ENCODE peak calls at places on chromosomes 7 and 10, in five cellular contexts. Z is IMR-90; A is coronary artery; Q is DND-41; D is CD4-positive, CD25-positive, alpha-beta regulatory T cell. E is an unnamed sample.

GRCh38 chr10:132861116-132861691 is 75.3 kb upstream of the NKX6-2 start:
- DNase-seq in Z (no peak), Q (peak), A (no peak), D (no peak), E (no peak)

GRCh38 chr10:61410353-61410752 is 42.8 kb downstream of the TMEM26 start:
- DNase-seq in Z (no peak), Q (no peak), A (no peak), D (no peak), E (no peak)

GRCh38 chr7:70498232-70498631 is 633.7 kb upstream of the GALNT17 start:
- DNase-seq in Q (no peak), Z (no peak), D (no peak), A (no peak), E (no peak)

GRCh38 chr7:55513849-55514248 is 58.5 kb downstream of the VOPP1 start:
- DNase-seq in D (no peak), Q (no peak), A (no peak), Z (no peak), E (no peak)

GRCh38 chr10:46286991-46287693 is at the start of gene ANTXRL:
- DNase-seq in A (no peak), Z (no peak), D (no peak), Q (no peak), E (no peak)

GRCh38 chr10:114825513-114826253 is 4.1 kb downstream of the FHIP2A start:
- DNase-seq in D (peak), Q (no peak), Z (peak), A (no peak), E (no peak)

GRCh38 chr10:130686680-130687300 is 550.6 kb downstream of the GLRX3 start:
- DNase-seq in Z (no peak), A (no peak), Q (no peak), D (no peak), E (no peak)

GRCh38 chr7:95404316-95404715 is 8.1 kb upstream of the PON3 start:
- DNase-seq in D (no peak), Q (no peak), A (no peak), Z (peak), E (no peak)

GRCh38 chr7:117875566-117875965 is 2.3 kb upstream of the CTTNBP2 start:
- DNase-seq in A (no peak), Z (peak), D (no peak), Q (no peak), E (no peak)

GRCh38 chr10:115953203-115953602 is 319.8 kb downstream of the GFRA1 start:
- DNase-seq in Z (peak), D (no peak), Q (no peak), A (no peak), E (no peak)

GRCh38 chr7:141737118-141737835 is 881 bp upstream of the SSBP1 start:
- DNase-seq in Z (no peak), D (peak), A (no peak), Q (peak), E (peak)

GRCh38 chr10:12847361-12847975 is 154.0 kb downstream of the CCDC3 start:
- DNase-seq in Z (no peak), Q (peak), D (peak), A (no peak), E (no peak)

GRCh38 chr10:98971464-98971863 is 264.2 kb downstream of the HPSE2 start:
- DNase-seq in D (no peak), Z (peak), A (no peak), Q (no peak), E (no peak)

GRCh38 chr10:95516774-95517373 is 44.3 kb downstream of the SORBS1 start:
- DNase-seq in A (no peak), Q (no peak), Z (no peak), D (no peak), E (no peak)

DNA sequence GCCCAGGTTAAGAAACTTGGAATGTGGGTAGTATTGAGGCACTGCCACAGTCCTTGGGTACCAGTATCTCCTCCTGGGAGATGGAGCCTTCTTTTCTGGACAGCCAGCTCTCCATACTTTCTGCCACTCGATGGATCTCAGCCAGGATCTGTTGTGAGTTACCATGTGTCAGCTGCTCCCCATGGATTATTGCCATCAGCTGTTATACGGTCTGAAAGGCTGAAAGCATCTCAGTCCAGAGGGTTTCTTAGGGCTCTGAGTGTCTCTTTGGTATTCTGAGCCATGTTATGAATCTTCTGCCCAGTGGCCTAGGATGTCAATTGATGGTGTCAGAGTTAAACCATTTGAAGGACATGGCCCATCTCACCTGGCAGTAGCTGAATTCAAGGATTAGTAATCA is 197.5 kb downstream of the C7orf25 start:
- DNase-seq in D (no peak), A (no peak), Z (no peak), Q (no peak), E (no peak)
- H3K4me3 ChIP-seq in D (no peak), A (no peak), Z (no peak), Q (no peak), E (no peak)

GRCh38 chr10:44383749-44384600 is 922 bp downstream of the CXCL12 start:
- DNase-seq in Q (no peak), D (no peak), A (peak), Z (peak), E (no peak)

GRCh38 chr10:44384601-44385422 is at the start of gene CXCL12:
- DNase-seq in Q (no peak), A (no peak), Z (peak), D (no peak), E (no peak)

GRCh38 chr10:44385423-44385725 is 477 bp upstream of the CXCL12 start:
- DNase-seq in D (no peak), A (peak), Z (no peak), Q (no peak), E (no peak)

GRCh38 chr10:44386546-44387052 is 1.7 kb upstream of the CXCL12 start:
- DNase-seq in Q (peak), Z (peak), A (peak), D (peak), E (no peak)

GRCh38 chr10:44385726-44386438 is 985 bp upstream of the CXCL12 start:
- DNase-seq in Q (no peak), D (no peak), A (peak), Z (no peak), E (no peak)
- H3K4me3 ChIP-seq in Q (no peak), D (no peak), A (peak), Z (no peak), E (no peak)

GRCh38 chr7:26293569-26294308 is 2.1 kb downstream of the SNX10 start:
- DNase-seq in A (no peak), D (peak), Q (no peak), Z (no peak), E (peak)
- H3K4me3 ChIP-seq in A (no peak), D (peak), Q (no peak), Z (no peak), E (peak)

DNA sequence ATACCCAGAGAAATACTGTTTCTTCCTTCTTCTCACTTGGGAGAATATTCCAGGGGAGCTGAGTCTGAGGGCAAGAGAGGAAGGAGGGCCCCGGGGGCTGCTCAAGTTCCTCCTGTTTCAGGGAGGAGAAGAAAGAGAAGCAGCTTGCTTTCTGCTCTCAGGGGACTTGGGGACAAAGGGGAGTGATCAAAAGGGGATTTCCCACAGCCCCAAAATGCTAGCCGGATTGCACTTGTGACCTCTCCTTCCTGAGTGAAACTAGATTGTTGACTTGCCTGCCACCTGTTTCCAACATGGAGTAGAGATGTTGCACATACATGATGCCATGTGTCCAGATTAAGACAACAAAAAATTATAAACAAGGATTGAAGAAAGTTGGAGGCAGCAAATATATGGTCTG is 28.7 kb upstream of the PDCD4 start:
- DNase-seq in D (peak), Q (no peak), Z (no peak), A (no peak), E (peak)
- H3K4me3 ChIP-seq in D (peak), Q (no peak), Z (no peak), A (no peak), E (no peak)

GRCh38 chr10:110704070-110704469 is 59.9 kb downstream of the RBM20 start:
- DNase-seq in D (no peak), Q (no peak), A (no peak), Z (no peak), E (no peak)

GRCh38 chr10:110698782-110699201 is 54.7 kb downstream of the RBM20 start:
- DNase-seq in Z (peak), Q (no peak), D (no peak), A (peak), E (no peak)

GRCh38 chr10:110700947-110701617 is 56.9 kb downstream of the RBM20 start:
- DNase-seq in Z (no peak), Q (no peak), D (no peak), A (no peak), E (no peak)

GRCh38 chr10:110699859-110700468 is 55.8 kb downstream of the RBM20 start:
- DNase-seq in Z (no peak), D (no peak), Q (no peak), A (peak), E (no peak)

DNA sequence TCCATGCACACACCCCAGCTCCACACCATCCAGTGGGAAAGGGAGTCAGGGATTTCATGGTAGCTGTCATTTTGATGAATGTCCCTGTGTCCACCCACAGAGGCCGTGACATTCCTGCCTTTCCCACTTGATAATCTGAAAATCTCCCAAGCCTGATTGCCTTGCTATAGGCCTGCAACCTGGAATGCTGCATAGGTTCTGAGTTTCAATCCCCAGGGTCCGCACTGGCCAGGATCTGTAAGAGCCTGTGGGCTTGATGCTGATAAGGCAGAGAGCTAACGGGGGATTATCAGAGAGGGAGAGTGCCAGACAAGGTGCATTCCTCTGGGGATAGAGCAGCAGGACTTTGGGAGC is 57.5 kb downstream of the RBM20 start:
- DNase-seq in Q (no peak), Z (no peak), D (no peak), A (no peak), E (no peak)
- H3K4me3 ChIP-seq in Q (no peak), Z (no peak), D (no peak), A (no peak), E (no peak)

GRCh38 chr7:78562191-78562590 is 763.6 kb downstream of the PHTF2 start:
- DNase-seq in Q (peak), A (no peak), D (no peak), Z (peak), E (no peak)
- H3K4me3 ChIP-seq in Q (no peak), A (no peak), D (no peak), Z (no peak), E (no peak)

DNA sequence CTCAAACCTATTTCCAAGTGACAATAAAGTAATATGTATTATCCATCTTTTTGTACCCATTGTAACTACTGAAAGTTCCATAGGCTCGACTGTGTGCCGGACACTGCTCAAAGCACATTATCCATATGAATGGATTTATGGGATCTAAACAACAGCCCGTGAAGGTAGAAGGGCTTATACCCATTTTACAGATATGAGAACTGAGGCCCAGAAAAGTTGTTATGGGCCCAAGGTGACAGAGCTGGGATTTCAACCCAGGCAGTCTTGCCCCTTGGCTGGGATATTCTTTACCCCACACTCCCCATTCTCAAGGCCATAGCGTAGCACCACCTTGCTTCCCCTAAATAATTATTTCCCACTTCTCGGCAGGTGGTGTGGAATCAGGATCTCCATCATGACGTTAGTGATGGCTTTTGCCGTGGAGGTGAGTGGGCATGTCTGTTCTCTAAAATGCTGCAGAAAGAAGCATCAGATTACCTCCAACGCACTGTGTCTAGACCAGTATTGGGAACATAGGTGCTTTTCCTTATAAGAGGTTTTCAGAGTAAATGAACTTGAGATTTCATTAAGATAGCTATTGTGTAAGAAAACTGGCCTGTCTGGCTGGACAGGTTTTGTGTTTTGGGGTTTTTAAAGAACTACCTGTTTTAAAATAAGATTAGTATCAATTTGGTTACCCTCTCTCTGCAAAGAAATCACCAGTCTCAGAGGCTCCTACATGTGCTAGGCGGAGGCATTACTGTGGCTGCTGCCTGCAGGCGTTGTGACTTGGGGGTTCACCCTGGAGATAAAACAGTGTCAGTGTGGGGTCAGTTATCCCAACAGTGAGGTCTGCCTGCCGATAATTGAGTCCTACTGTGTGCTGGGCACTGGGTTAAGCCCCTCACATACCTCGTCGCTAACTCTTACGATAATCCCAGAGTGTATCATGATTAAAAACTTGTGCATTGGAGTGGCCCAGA is 85.1 kb upstream of the SDK1 start:
- DNase-seq in Q (no peak), Z (no peak), A (no peak), D (no peak), E (no peak)
- H3K4me3 ChIP-seq in Q (no peak), Z (no peak), A (no peak), D (no peak), E (no peak)

DNA sequence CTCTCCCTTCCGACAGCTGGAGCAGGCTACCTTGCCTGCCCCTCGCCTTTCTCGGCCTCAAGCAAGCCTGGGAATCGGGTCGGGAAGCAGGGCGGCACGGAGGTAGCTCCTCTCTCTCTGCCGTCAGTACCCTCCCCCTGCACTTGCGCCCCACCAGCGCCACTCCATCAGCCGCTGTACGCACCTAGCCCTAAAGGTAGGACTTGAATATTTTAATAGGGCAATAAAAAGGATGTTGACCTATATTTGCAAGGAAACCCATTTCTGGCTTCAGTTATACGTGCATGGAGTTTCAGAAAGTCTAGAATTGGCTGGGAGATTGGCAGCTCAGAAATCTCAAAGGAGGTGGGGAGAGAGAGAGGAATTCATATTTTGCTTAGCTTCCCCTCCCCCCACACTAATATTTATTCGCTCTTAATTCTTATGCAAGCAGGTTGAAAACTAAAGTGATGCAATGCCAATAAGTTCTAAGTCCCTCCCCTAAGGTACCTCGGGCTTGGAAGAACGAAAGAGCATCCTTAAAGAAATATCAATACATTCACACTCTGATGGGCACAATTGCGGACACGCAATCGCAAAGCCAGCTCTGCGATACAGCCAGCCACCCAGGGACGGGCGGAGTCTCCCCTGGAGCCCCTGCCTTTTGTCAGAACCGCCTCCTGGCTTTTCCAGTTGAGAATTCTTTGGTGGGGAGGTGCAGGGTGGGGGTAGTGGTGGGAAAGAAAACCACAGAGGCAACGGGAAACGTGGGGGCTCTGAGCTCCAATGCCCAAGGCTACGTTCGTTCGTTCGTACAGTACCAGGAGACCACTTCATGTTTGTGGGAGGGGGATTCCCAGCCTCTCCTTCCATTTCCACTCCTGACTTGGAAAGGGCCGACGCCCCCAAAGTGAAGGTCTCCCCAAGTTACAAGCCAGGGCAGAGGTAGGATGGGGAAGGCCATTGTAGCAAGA is 1.4 kb downstream of the SHH start:
- DNase-seq in Q (no peak), D (no peak), Z (no peak), A (no peak), E (no peak)
- H3K4me3 ChIP-seq in Q (no peak), D (no peak), Z (no peak), A (peak), E (no peak)

GRCh38 chr10:21662635-21663034 is 128.6 kb downstream of the MLLT10 start:
- DNase-seq in Z (no peak), A (no peak), D (no peak), Q (no peak), E (no peak)
- H3K4me3 ChIP-seq in Z (no peak), A (no peak), D (no peak), Q (no peak), E (no peak)

GRCh38 chr7:92043637-92044036 is 90.6 kb downstream of the CYP51A1 start:
- DNase-seq in A (no peak), Z (no peak), D (no peak), Q (no peak), E (no peak)
- H3K4me3 ChIP-seq in A (no peak), Z (no peak), D (no peak), Q (no peak), E (no peak)